ENCODE peak calls at places on chromosomes 1 and 21, in four cellular contexts. One of them, this sample, is unnamed.

GRCh38 chr1:86848654-86849053 is 65.3 kb downstream of the SELENOF start:
- DNase-seq in IMR-90: no peak
- DNase-seq in right atrium auricular region: no peak
- DNase-seq in HCT116: no peak
- DNase-seq in this sample: no peak

GRCh38 chr1:43056981-43057391 is 98.3 kb upstream of the SLC2A1 start:
- DNase-seq in IMR-90: peak; percentile 65
- DNase-seq in right atrium auricular region: no peak
- DNase-seq in HCT116: no peak
- DNase-seq in this sample: no peak

GRCh38 chr1:35575401-35575958 is 2.4 kb downstream of the TFAP2E start:
- DNase-seq in IMR-90: no peak
- DNase-seq in right atrium auricular region: no peak
- DNase-seq in HCT116: no peak
- DNase-seq in this sample: no peak

GRCh38 chr1:179779645-179780272 is 36.7 kb downstream of the FAM163A start:
- DNase-seq in IMR-90: no peak
- DNase-seq in right atrium auricular region: no peak
- DNase-seq in HCT116: no peak
- DNase-seq in this sample: no peak

GRCh38 chr1:198623920-198624647 is 14.8 kb upstream of the PTPRC start:
- DNase-seq in IMR-90: peak; percentile 71
- DNase-seq in right atrium auricular region: no peak
- DNase-seq in HCT116: no peak
- DNase-seq in this sample: no peak

GRCh38 chr21:34808569-34809204 is 139.9 kb downstream of the CLIC6 start:
- DNase-seq in IMR-90: peak; percentile 88
- DNase-seq in right atrium auricular region: no peak
- DNase-seq in HCT116: no peak
- DNase-seq in this sample: no peak

GRCh38 chr1:35390600-35391494 is 122.3 kb downstream of the ZMYM4 start:
- DNase-seq in IMR-90: peak; percentile 26
- DNase-seq in right atrium auricular region: no peak
- DNase-seq in HCT116: no peak
- DNase-seq in this sample: no peak

GRCh38 chr1:53413175-53414001 is 45.8 kb upstream of the DMRTB1 start:
- DNase-seq in IMR-90: peak; percentile 89
- DNase-seq in right atrium auricular region: no peak
- DNase-seq in HCT116: peak; percentile 85
- DNase-seq in this sample: peak; percentile 64

GRCh38 chr1:55483523-55483922 is 268.4 kb upstream of the USP24 start:
- DNase-seq in IMR-90: no peak
- DNase-seq in right atrium auricular region: no peak
- DNase-seq in HCT116: no peak
- DNase-seq in this sample: no peak

GRCh38 chr1:56566994-56567393 is 12.4 kb downstream of the PLPP3 start:
- DNase-seq in IMR-90: no peak
- DNase-seq in right atrium auricular region: no peak
- DNase-seq in HCT116: no peak
- DNase-seq in this sample: no peak

GRCh38 chr1:182754915-182755314 is 34.7 kb upstream of the NPL start:
- DNase-seq in IMR-90: no peak
- DNase-seq in right atrium auricular region: no peak
- DNase-seq in HCT116: no peak
- DNase-seq in this sample: no peak

GRCh38 chr1:183195146-183195571 is 9.1 kb downstream of the LAMC2 start:
- DNase-seq in IMR-90: peak; percentile 60
- DNase-seq in right atrium auricular region: no peak
- DNase-seq in HCT116: peak; percentile 23
- DNase-seq in this sample: no peak

GRCh38 chr1:58782308-58783089 is 1.3 kb downstream of the JUN start:
- DNase-seq in IMR-90: peak; percentile 22
- DNase-seq in right atrium auricular region: peak; percentile 67
- DNase-seq in HCT116: no peak
- DNase-seq in this sample: no peak

GRCh38 chr1:86645866-86646647 is 58.3 kb upstream of the SH3GLB1 start:
- DNase-seq in IMR-90: no peak
- DNase-seq in right atrium auricular region: no peak
- DNase-seq in HCT116: no peak
- DNase-seq in this sample: no peak

GRCh38 chr21:17828223-17828622 is 9.1 kb upstream of the C21orf91 start:
- DNase-seq in IMR-90: peak; percentile 75
- DNase-seq in right atrium auricular region: no peak
- DNase-seq in HCT116: no peak
- DNase-seq in this sample: no peak

GRCh38 chr1:188668083-188668482 is 1809.6 kb downstream of the BRINP3 start:
- DNase-seq in IMR-90: no peak
- DNase-seq in right atrium auricular region: no peak
- DNase-seq in HCT116: peak; percentile 22
- DNase-seq in this sample: no peak

GRCh38 chr1:19615438-19615837 is 28.7 kb upstream of the NBL1 start:
- DNase-seq in IMR-90: no peak
- DNase-seq in right atrium auricular region: no peak
- DNase-seq in HCT116: no peak
- DNase-seq in this sample: no peak

GRCh38 chr1:19613075-19613748 is 30.9 kb upstream of the NBL1 start:
- DNase-seq in IMR-90: no peak
- DNase-seq in right atrium auricular region: no peak
- DNase-seq in HCT116: no peak
- DNase-seq in this sample: no peak

GRCh38 chr1:19610282-19610978 is 33.7 kb upstream of the NBL1 start:
- DNase-seq in IMR-90: peak; percentile 58
- DNase-seq in right atrium auricular region: no peak
- DNase-seq in HCT116: no peak
- DNase-seq in this sample: no peak

GRCh38 chr1:19616489-19616888 is 27.6 kb upstream of the NBL1 start:
- DNase-seq in IMR-90: peak; percentile 69
- DNase-seq in right atrium auricular region: no peak
- DNase-seq in HCT116: no peak
- DNase-seq in this sample: no peak

DNA sequence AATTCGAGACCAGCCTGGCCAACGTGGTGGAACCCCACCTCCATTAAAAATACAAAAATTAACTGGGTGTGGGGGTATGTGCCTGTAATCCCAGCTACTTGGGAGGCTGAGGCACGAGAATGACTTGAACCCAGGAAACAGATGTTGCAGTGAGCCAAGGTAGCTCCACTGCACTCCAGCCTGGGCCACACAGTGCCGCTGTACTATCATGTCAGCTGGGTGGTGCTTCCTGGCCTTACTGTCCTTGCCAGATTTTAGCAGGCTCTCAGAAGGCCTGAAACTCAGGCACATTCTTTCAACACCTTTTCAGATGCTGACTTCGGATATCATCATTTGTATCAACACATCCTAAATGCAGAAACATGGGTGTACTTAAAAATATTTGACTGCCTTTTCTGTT is 31.6 kb upstream of the NBL1 start:
- DNase-seq in IMR-90: no peak
- DNase-seq in right atrium auricular region: no peak
- DNase-seq in HCT116: no peak
- DNase-seq in this sample: no peak
- H3K27ac ChIP-seq in IMR-90: no peak overlapping the region
- H3K27ac ChIP-seq in right atrium auricular region: peak overlapping the region; percentile 19
- H3K27ac ChIP-seq in HCT116: no peak overlapping the region
- H3K27ac ChIP-seq in this sample: no peak overlapping the region

DNA sequence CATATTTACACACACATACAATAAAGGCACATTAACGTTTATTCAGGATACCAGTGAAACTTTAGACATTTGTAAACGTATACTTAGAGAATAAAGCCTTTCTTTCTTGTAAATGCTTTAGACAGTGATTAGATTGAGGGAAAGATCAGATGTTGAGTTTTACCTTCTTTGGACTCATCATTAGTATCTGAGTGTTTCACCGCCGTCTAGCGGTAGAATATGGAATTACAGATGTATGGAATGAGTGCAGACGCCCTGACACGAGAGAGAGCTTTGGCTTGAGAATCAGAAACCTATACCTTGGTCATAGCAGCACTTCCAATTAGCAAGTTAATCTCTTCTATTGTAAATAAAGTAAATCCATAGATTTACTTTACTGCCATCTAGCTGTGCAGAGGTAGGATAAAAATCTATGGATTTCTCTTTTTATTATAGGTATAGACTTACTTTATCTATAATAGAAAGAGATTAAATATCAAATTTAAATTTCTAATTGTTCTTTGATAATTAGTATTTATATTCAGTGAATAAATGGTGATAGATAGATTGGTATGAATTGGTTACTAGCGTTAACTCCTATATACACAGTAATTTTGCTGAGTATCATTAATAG is 12.6 kb downstream of the FLG2 start:
- DNase-seq in IMR-90: peak; percentile 52
- DNase-seq in right atrium auricular region: no peak
- DNase-seq in HCT116: peak; percentile 61
- DNase-seq in this sample: no peak
- H3K27me3 ChIP-seq in IMR-90: no peaks in the 10 kb centered on the region
- H3K27me3 ChIP-seq in right atrium auricular region: no peaks in the 10 kb centered on the region
- H3K27me3 ChIP-seq in HCT116: peaks cover 23% of the 10 kb centered on the region
- H3K27me3 ChIP-seq in this sample: no peaks in the 10 kb centered on the region

DNA sequence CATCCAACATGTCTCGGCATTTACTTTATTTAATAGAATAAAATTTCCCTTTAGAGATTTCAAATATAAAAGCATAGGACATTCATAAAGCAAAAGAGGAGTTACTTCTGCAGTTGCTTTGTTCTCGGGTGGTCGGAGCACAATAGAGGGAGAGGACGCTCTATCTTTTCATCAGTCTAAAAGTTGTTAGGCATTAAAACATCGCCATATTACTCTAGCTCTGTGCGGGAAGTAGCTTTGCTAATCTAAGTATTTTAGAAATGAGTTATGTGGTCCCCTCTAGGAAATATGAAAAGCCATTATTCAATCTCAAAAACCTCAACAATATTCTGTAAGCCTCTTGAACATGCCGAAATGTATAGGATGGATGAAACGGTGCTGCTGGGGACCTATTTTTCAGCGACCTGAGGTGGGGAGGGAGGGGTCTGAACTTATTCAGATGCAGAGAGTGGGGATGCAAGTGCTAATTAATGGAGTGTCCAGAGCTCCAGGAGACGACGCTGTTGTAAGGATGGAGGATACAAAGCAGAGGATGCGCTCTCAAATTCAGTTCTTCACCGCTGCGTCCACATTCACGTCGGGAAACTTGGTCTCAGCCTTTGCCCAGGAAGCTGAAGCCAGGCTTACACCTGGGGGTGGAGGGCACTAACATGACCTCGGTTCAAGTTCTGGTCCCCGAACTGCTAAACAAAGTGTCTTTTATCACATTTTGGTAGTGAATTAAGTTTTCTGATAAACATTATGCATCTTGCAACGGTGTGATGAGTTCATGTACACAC is 6.3 kb downstream of the CDKN2C start:
- DNase-seq in IMR-90: no peak
- DNase-seq in right atrium auricular region: no peak
- DNase-seq in HCT116: no peak
- DNase-seq in this sample: no peak
- H3K4me3 ChIP-seq in IMR-90: peak overlapping the region; percentile 95
- H3K4me3 ChIP-seq in right atrium auricular region: peak overlapping the region; percentile 84
- H3K4me3 ChIP-seq in HCT116: no peak overlapping the region
- H3K4me3 ChIP-seq in this sample: peak overlapping the region; percentile 87

DNA sequence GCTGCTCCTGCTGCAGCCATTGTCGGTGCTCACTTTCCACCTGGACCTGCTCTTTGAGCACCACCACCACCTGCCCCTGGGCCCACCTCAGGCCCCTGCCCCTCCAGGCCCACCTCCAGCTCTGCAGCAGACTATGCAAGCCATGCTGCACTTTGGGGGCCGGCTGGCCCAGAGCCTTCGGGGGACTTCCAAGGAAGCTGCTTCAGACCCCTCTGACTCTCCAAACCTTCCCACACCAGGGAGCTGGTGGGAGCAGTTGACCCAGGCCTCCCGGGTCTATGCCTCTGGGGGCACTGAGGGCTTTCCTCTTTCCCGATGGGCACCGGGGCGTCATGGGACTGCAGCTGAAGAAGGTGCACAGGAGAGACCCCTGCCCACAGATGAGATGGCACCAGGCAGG is 6.0 kb downstream of the RUSC1 start:
- DNase-seq in IMR-90: no peak
- DNase-seq in right atrium auricular region: no peak
- DNase-seq in HCT116: no peak
- DNase-seq in this sample: no peak
- H3K27ac ChIP-seq in IMR-90: no peak overlapping the region
- H3K27ac ChIP-seq in right atrium auricular region: no peak overlapping the region
- H3K27ac ChIP-seq in HCT116: peak overlapping the region; percentile 9
- H3K27ac ChIP-seq in this sample: peak overlapping the region; percentile 99

DNA sequence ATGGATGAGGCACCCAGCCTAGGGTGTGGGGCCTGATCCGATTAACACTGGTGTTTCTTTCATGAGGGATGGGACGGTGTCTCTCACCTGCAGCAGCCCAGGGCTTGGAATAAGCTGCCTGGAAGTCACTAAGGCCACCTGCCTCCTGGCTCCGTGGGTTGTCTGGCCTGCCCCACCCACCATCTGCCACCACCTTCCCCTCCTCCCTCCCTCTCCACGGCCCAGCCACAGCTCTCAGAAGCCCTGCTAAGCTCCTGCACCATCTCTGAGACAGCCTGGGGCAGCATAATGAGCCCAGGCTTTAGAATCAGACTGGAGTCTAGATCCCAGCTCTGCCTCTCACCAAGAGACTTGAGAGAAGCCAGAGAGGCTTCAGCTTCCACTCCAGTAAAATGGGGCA is 23.8 kb upstream of the C1QA start:
- DNase-seq in IMR-90: no peak
- DNase-seq in right atrium auricular region: no peak
- DNase-seq in HCT116: no peak
- DNase-seq in this sample: no peak
- H3K27me3 ChIP-seq in IMR-90: peaks cover 36% of the 10 kb centered on the region
- H3K27me3 ChIP-seq in right atrium auricular region: no peaks in the 10 kb centered on the region
- H3K27me3 ChIP-seq in HCT116: peaks cover 82% of the 10 kb centered on the region
- H3K27me3 ChIP-seq in this sample: no peaks in the 10 kb centered on the region

GRCh38 chr1:24925963-24926362 is 4.1 kb downstream of the RUNX3 start:
- DNase-seq in IMR-90: no peak
- DNase-seq in right atrium auricular region: no peak
- DNase-seq in HCT116: no peak
- DNase-seq in this sample: no peak
- H3K4me3 ChIP-seq in IMR-90: no peak overlapping the region
- H3K4me3 ChIP-seq in right atrium auricular region: no peak overlapping the region
- H3K4me3 ChIP-seq in HCT116: no peak overlapping the region
- H3K4me3 ChIP-seq in this sample: no peak overlapping the region